ENCODE peak calls at places on chromosomes 16 and 17, in ten cellular contexts. F is GM12864, N is hepatocyte, A is astrocyte of the spinal cord, L is tibial nerve, C is cardiac fibroblast, I is cardiac muscle cell, Q is heart right ventricle, Y is mucosa of descending colon, E is GM23248. V is an unnamed sample.

GRCh38 chr17:81084691-81085419 is 49.9 kb downstream of the BAIAP2 start:
- DNase-seq in N (no peak), Y (no peak), I (no peak), F (no peak), A (no peak), Q (peak), L (no peak), C (no peak), E (no peak), V (no peak)

GRCh38 chr17:47946516-47946915 is 5.1 kb downstream of the PNPO start:
- DNase-seq in I (no peak), C (no peak), F (no peak), L (no peak), Y (peak), A (no peak), Q (no peak), N (no peak), E (no peak), V (no peak)

GRCh38 chr17:51921500-51921899 is 237.0 kb downstream of the CA10 start:
- DNase-seq in C (no peak), I (no peak), L (no peak), A (no peak), N (no peak), E (no peak), F (no peak), Y (no peak), Q (no peak), V (no peak)

GRCh38 chr17:34009946-34010345 is 245.1 kb upstream of the CCL2 start:
- DNase-seq in Q (no peak), Y (no peak), F (no peak), A (no peak), C (no peak), I (no peak), L (no peak), E (no peak), N (no peak), V (no peak)

GRCh38 chr16:47779201-47780016 is 318.3 kb downstream of the PHKB start:
- DNase-seq in L (no peak), I (no peak), E (peak), N (no peak), A (no peak), Q (peak), Y (peak), F (peak), C (peak), V (peak)

GRCh38 chr17:15303851-15304250 is 37.5 kb downstream of the TEKT3 start:
- DNase-seq in A (no peak), C (no peak), Q (no peak), F (no peak), Y (no peak), I (no peak), E (no peak), N (no peak), L (no peak), V (no peak)

GRCh38 chr16:19115148-19116021 is 1.6 kb downstream of the ITPRIPL2 start:
- DNase-seq in Y (no peak), Q (peak), I (no peak), L (no peak), E (no peak), N (no peak), A (no peak), C (no peak), F (no peak), V (no peak)

GRCh38 chr17:20191066-20191465 is 181.9 kb downstream of the SPECC1 start:
- DNase-seq in Y (no peak), I (no peak), N (no peak), E (peak), F (no peak), C (peak), Q (no peak), L (no peak), A (peak), V (no peak)

GRCh38 chr17:31830971-31831755 is 27.9 kb downstream of the COPRS start:
- DNase-seq in I (no peak), E (no peak), A (peak), N (no peak), Y (no peak), L (no peak), C (peak), Q (no peak), F (no peak), V (no peak)

GRCh38 chr16:48487287-48487686 is 102.1 kb upstream of the SIAH1 start:
- DNase-seq in N (no peak), C (peak), I (no peak), A (no peak), Y (no peak), Q (no peak), E (peak), L (no peak), F (no peak), V (no peak)

GRCh38 chr16:11796227-11797165 is 562 bp downstream of the ZC3H7A start:
- DNase-seq in E (peak), A (peak), L (peak), Y (peak), C (peak), N (peak), I (peak), Q (peak), F (no peak), V (no peak)

GRCh38 chr16:57528499-57529323 is 7.7 kb downstream of the CCDC102A start:
- DNase-seq in C (no peak), Q (no peak), I (no peak), F (no peak), N (peak), A (no peak), L (no peak), Y (peak), E (no peak), V (no peak)

GRCh38 chr16:20084624-20085226 is 11.0 kb upstream of the GPR139 start:
- DNase-seq in I (no peak), F (no peak), N (peak), C (no peak), Q (no peak), A (no peak), L (no peak), Y (no peak), E (no peak), V (no peak)

GRCh38 chr16:6836771-6837170 is 495.9 kb upstream of the RBFOX1 start:
- DNase-seq in E (no peak), N (peak), Q (no peak), I (no peak), A (no peak), F (no peak), Y (no peak), L (no peak), C (no peak), V (no peak)

GRCh38 chr17:17729620-17730249 is 48.5 kb downstream of the RAI1 start:
- DNase-seq in E (no peak), N (peak), Y (peak), I (peak), Q (no peak), L (no peak), A (no peak), C (no peak), F (no peak), V (peak)

GRCh38 chr17:74919440-74920305 is 3.4 kb downstream of the USH1G start:
- DNase-seq in I (peak), E (peak), Q (no peak), A (no peak), Y (peak), C (peak), L (no peak), F (no peak), N (no peak), V (no peak)

GRCh38 chr17:68457168-68457538 is at the start of gene WIPI1:
- DNase-seq in Q (peak), C (no peak), F (no peak), A (no peak), N (no peak), I (no peak), L (no peak), Y (peak), E (no peak), V (no peak)

GRCh38 chr16:21145738-21146137 is 4.9 kb downstream of the DNAH3 start:
- DNase-seq in N (no peak), Q (no peak), F (no peak), E (no peak), A (no peak), C (no peak), I (no peak), Y (no peak), L (no peak), V (no peak)

GRCh38 chr16:22763655-22764054 is 50.3 kb upstream of the HS3ST2 start:
- DNase-seq in I (peak), E (no peak), A (no peak), Y (no peak), C (no peak), L (no peak), Q (no peak), F (no peak), N (peak), V (no peak)

GRCh38 chr17:6574689-6575595 is 18.6 kb upstream of the PITPNM3 start:
- DNase-seq in E (peak), Q (peak), F (peak), Y (peak), L (no peak), I (peak), A (peak), N (no peak), C (peak), V (no peak)

GRCh38 chr17:45160505-45161287 is 979 bp upstream of the HEXIM2 start:
- DNase-seq in A (peak), Q (peak), N (peak), I (peak), L (peak), E (peak), Y (peak), F (no peak), C (peak), V (no peak)

GRCh38 chr17:72120878-72121163 is at the start of gene SOX9:
- DNase-seq in E (peak), N (peak), C (peak), Q (peak), F (peak), L (peak), A (peak), I (peak), Y (peak), V (no peak)

GRCh38 chr16:4318171-4318910 is 2.5 kb downstream of the GLIS2 start:
- DNase-seq in E (no peak), A (peak), I (peak), F (no peak), C (peak), N (no peak), L (no peak), Q (no peak), Y (no peak), V (no peak)

GRCh38 chr17:28477928-28478327 is 4.5 kb downstream of the SLC13A2 start:
- DNase-seq in F (no peak), A (no peak), C (no peak), Q (no peak), Y (no peak), I (no peak), N (no peak), E (no peak), L (no peak), V (no peak)

GRCh38 chr17:51461578-51462004 is 201.2 kb downstream of the UTP18 start:
- DNase-seq in C (peak), I (peak), E (peak), L (peak), Q (peak), F (peak), A (peak), Y (peak), N (peak), V (peak)

GRCh38 chr17:74862108-74862901 is 2.6 kb upstream of the GRIN2C start:
- DNase-seq in Q (peak), N (peak), F (no peak), A (peak), I (peak), Y (peak), E (peak), C (peak), L (no peak), V (no peak)

GRCh38 chr17:34435182-34435928 is 72.3 kb upstream of the CCL1 start:
- DNase-seq in I (no peak), C (no peak), E (no peak), Y (no peak), A (no peak), Q (no peak), N (no peak), L (no peak), F (no peak), V (no peak)

GRCh38 chr17:69450857-69451410 is 36.4 kb downstream of the MAP2K6 start:
- DNase-seq in L (no peak), A (peak), E (no peak), Q (no peak), Y (no peak), I (no peak), C (no peak), F (no peak), N (no peak), V (no peak)

GRCh38 chr16:53770641-53771040 is 66.7 kb downstream of the FTO start:
- DNase-seq in E (peak), Q (no peak), F (no peak), N (no peak), L (no peak), I (no peak), Y (no peak), A (no peak), C (peak), V (no peak)

GRCh38 chr17:61536417-61536955 is 54.5 kb downstream of the NACA2 start:
- DNase-seq in A (no peak), N (no peak), L (no peak), Q (no peak), C (no peak), E (no peak), I (no peak), Y (no peak), F (no peak), V (no peak)

DNA sequence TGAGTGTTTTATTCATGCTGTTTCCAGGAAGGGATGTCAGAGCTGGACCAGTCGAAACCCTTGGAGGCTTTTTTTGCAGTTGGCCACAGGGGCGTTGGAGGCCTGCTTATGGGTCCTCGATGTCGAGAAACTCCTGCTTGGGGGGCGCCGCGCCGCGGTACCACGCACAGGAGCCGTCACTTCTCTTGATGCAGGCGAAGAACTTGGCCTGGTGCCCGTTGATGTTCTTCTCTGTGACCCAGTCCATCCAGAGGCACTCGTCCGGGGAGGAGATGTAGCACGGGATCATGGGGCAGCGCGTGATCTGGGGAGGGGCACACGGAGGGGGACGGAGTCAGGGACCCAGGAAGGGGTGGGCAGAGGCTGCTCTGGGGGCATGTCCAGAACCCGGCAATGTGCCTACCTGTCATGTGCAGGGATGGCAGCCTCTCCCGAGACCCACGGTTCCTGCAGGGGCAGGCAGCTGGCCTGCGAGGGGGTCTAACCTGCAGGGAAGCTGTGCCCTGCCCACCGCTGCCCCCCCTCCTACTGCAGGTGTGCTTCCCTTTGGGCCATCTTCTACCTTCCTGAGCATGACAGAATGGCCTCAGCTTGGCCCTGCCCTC is 15.0 kb upstream of the USP36 start:
- DNase-seq in E (no peak), I (no peak), Y (no peak), N (no peak), Q (no peak), A (no peak), C (no peak), L (no peak), F (no peak), V (no peak)
- H3K4me3 ChIP-seq in E (no peak), I (no peak), Y (no peak), N (no peak), Q (no peak), A (no peak), C (no peak), L (no peak), F (no peak), V (no peak)

DNA sequence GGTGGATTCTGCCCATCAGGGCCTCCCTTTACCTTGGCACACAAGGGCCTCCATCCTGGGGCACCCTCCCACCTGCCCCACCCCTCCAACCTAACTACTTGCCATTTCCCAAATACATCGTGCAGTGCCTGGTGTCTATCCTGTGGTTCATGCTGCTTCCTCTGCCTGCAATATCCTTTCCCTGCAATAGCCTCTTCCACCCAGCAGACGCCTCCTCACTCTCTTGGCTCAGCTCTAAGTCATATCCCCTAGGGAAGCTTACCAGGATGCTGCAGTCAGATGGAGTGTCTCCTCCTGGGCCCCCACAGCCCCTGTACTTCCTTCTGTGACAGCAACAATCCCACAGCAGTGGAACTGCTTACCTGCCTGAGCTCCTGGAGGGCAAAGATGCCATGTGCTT is 36.7 kb downstream of the CCDC182 start:
- DNase-seq in E (peak), N (no peak), I (no peak), A (no peak), Y (no peak), L (no peak), F (no peak), C (peak), Q (peak), V (no peak)
- H3K4me3 ChIP-seq in E (no peak), N (no peak), I (no peak), A (no peak), Y (no peak), L (no peak), F (no peak), C (no peak), Q (no peak), V (no peak)

GRCh38 chr17:8164815-8165131 is 2.0 kb upstream of the VAMP2 start:
- DNase-seq in L (no peak), Q (no peak), F (no peak), Y (no peak), A (no peak), E (no peak), C (no peak), I (no peak), N (no peak), V (no peak)

GRCh38 chr17:8162997-8163977 is 539 bp upstream of the VAMP2 start:
- DNase-seq in C (no peak), L (peak), I (peak), A (no peak), F (no peak), Y (peak), E (no peak), Q (no peak), N (peak), V (no peak)

GRCh38 chr17:8166731-8167130 is 4.0 kb upstream of the VAMP2 start:
- DNase-seq in Y (peak), N (no peak), I (no peak), F (no peak), Q (no peak), C (no peak), A (no peak), E (no peak), L (no peak), V (no peak)

GRCh38 chr17:8162232-8162996 is at the start of gene VAMP2:
- DNase-seq in Q (peak), E (peak), N (peak), C (peak), L (peak), Y (peak), F (no peak), A (peak), I (peak), V (no peak)

DNA sequence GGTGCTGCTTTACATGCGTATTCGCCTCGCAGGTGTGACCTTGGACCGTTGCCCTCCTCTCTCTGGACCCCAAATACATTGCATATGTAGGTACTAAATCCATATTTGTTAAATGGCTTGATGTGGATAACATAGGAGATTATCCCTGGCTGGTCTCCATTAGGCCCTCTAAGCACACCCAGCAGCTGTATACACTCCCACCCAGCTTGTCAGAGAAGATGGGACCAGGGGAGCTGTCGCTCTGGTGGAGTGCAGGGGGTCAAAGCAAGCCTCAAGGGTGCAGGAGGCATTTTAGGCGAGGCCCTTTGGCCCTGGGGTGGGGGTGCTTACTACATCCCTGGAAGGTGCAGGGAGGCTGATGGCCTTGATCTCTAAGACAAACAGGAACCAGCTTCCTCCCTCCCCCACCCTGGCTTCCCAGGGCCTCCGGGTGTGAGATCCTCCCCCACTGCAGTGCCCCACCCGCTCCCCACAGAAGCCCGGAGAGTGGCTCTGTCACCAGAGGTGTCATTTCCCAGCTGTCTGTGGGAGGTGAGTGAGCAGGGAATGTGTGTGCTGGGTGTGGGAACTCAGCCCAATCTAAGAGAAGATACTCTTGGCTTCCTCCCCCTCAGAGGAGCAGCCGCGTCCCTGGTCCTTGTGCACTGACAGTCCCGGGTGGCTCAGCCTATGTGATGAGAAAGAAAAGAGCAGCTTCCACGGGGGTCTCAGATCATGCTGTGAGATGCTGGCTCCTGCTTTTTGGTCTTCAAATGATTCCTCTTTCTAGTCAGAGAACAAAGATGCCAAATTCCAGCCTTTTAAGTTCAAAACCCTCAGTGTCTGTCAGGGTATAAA is 1.4 kb upstream of the VAMP2 start:
- DNase-seq in A (no peak), N (peak), Q (peak), L (peak), I (peak), E (peak), Y (peak), C (no peak), F (no peak), V (peak)
- H3K4me3 ChIP-seq in A (no peak), N (no peak), Q (peak), L (peak), I (no peak), E (peak), Y (no peak), C (no peak), F (no peak), V (peak)

GRCh38 chr17:13920413-13920812 is 148.9 kb upstream of the COX10 start:
- DNase-seq in C (no peak), A (no peak), Q (no peak), Y (no peak), L (no peak), E (no peak), I (no peak), N (no peak), F (no peak), V (no peak)

GRCh38 chr17:13918247-13918646 is 151.1 kb upstream of the COX10 start:
- DNase-seq in L (no peak), A (no peak), Y (no peak), E (no peak), F (no peak), C (no peak), N (no peak), Q (no peak), I (no peak), V (no peak)

GRCh38 chr17:13921841-13922776 is 147.2 kb upstream of the COX10 start:
- DNase-seq in I (no peak), Y (no peak), A (no peak), L (no peak), F (no peak), Q (no peak), C (no peak), N (no peak), E (no peak), V (no peak)

GRCh38 chr17:13917635-13918034 is 151.7 kb upstream of the COX10 start:
- DNase-seq in Q (no peak), I (no peak), A (no peak), F (no peak), Y (no peak), L (no peak), E (no peak), N (no peak), C (no peak), V (no peak)

DNA sequence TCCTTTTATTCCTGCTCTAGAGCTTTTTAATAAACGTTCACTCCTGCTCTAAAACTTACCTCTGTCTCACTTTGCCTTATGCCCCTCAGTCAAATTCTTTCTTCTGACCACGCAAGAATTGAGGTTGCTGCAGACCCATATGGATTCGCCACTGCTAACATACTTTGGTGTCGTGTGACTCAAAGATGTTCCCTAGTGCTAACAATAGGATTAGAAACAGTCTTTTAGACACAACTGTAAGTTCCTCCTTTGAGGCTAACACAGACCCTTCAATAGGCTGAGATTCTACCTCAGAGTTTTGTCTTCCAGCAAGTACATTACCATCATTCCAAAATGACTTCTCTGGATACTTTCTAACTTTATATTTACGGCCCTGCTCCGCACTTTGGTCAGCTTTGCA is 149.5 kb upstream of the COX10 start:
- DNase-seq in C (no peak), Q (no peak), Y (no peak), F (no peak), E (no peak), N (no peak), I (no peak), L (no peak), A (no peak), V (no peak)
- H3K4me3 ChIP-seq in C (no peak), Q (no peak), Y (no peak), F (no peak), E (no peak), N (no peak), I (no peak), L (no peak), A (no peak), V (no peak)

V was measured in Jurkat, Clone E6-1.